ENCODE peak calls at places on chromosomes 1 and 21, in eight cellular contexts. G, C, P, Q, N, H, U and X are unnamed samples.

GRCh38 chr1:180533571-180533987 is 25.2 kb upstream of the OVAAL start:
- DNase-seq in G (peak; percentile 82), C (peak; percentile 54), P (peak; percentile 92), Q (peak; percentile 67), N (peak; percentile 17), H (peak; percentile 67), U (peak; percentile 55), X (peak; percentile 88)

GRCh38 chr1:181587870-181588438 is 104.6 kb downstream of the CACNA1E start:
- DNase-seq in G (no peak), C (peak; percentile 10), P (peak; percentile 67), Q (no peak), N (no peak), H (no peak), U (no peak), X (peak; percentile 11)

GRCh38 chr1:7298749-7299151 is 472.3 kb upstream of the VAMP3 start:
- DNase-seq in G (no peak), C (peak; percentile 9), P (no peak), Q (peak; percentile 32), N (no peak), H (no peak), U (no peak), X (no peak)

GRCh38 chr1:67747667-67748066 is 62.7 kb downstream of the GADD45A start:
- DNase-seq in G (no peak), C (no peak), P (no peak), Q (peak; percentile 74), N (no peak), H (no peak), U (no peak), X (no peak)

GRCh38 chr1:68011786-68012375 is 38.5 kb downstream of the DIRAS3 start:
- DNase-seq in G (no peak), C (no peak), P (no peak), Q (peak; percentile 11), N (no peak), H (no peak), U (no peak), X (no peak)

GRCh38 chr21:45280178-45280821 is 7.4 kb downstream of the POFUT2 start:
- DNase-seq in G (no peak), C (no peak), P (no peak), Q (no peak), N (no peak), H (no peak), U (peak; percentile 14), X (no peak)

GRCh38 chr1:32757213-32757895 is 54.8 kb upstream of the SYNC start:
- DNase-seq in G (no peak), C (no peak), P (no peak), Q (no peak), N (no peak), H (no peak), U (no peak), X (no peak)

GRCh38 chr1:119204169-119204568 is 63.7 kb upstream of the WARS2 start:
- DNase-seq in G (no peak), C (no peak), P (no peak), Q (no peak), N (no peak), H (no peak), U (no peak), X (no peak)

GRCh38 chr1:145916745-145917144 is 1.8 kb downstream of the PEX11B start:
- DNase-seq in G (no peak), C (no peak), P (no peak), Q (no peak), N (no peak), H (no peak), U (no peak), X (no peak)

GRCh38 chr1:65193129-65193528 is 45.1 kb downstream of the AK4 start:
- DNase-seq in G (no peak), C (no peak), P (no peak), Q (no peak), N (no peak), H (no peak), U (no peak), X (no peak)

GRCh38 chr1:109370712-109371270 is 26.9 kb downstream of the SORT1 start:
- DNase-seq in G (no peak), C (no peak), P (peak; percentile 22), Q (peak; percentile 80), N (no peak), H (no peak), U (no peak), X (no peak)

GRCh38 chr1:197862671-197863070 is 39.8 kb upstream of the C1orf53 start:
- DNase-seq in G (no peak), C (peak; percentile 42), P (no peak), Q (no peak), N (no peak), H (no peak), U (no peak), X (no peak)